ENCODE peak calls at places on chromosomes 5 and 9, in ten cellular contexts. Q, N, E, S, U, J, C, M, X and T are unnamed samples.

GRCh38 chr5:176180339-176180738 is 57.9 kb upstream of the SIMC1 start:
- DNase-seq in Q (no peak), N (no peak), E (no peak), S (no peak), U (no peak), J (no peak), C (no peak), M (peak; percentile 60), X (no peak), T (no peak)

GRCh38 chr9:14186096-14186495 is 127.8 kb downstream of the NFIB start:
- DNase-seq in Q (no peak), N (no peak), E (no peak), S (no peak), U (no peak), J (no peak), C (no peak), M (no peak), X (no peak), T (no peak)

GRCh38 chr9:108108802-108109448 is 619.4 kb upstream of the KLF4 start:
- DNase-seq in Q (no peak), N (no peak), E (no peak), S (no peak), U (no peak), J (no peak), C (no peak), M (peak; percentile 46), X (no peak), T (no peak)

GRCh38 chr5:173591300-173591622 is 25.2 kb downstream of the BOD1 start:
- DNase-seq in Q (no peak), N (no peak), E (no peak), S (no peak), U (no peak), J (no peak), C (no peak), M (no peak), X (no peak), T (no peak)

GRCh38 chr5:67262202-67262601 is 65.6 kb upstream of the CD180 start:
- DNase-seq in Q (no peak), N (no peak), E (no peak), S (no peak), U (no peak), J (no peak), C (no peak), M (no peak), X (no peak), T (no peak)

GRCh38 chr5:180291234-180291940 is 496 bp downstream of the MAPK9 start:
- DNase-seq in Q (peak; percentile 27), N (peak; percentile 21), E (peak; percentile 66), S (peak; percentile 23), U (no peak), J (no peak), C (no peak), M (no peak), X (no peak), T (no peak)

GRCh38 chr9:98850851-98851729 is 43.6 kb downstream of the GALNT12 start:
- DNase-seq in Q (no peak), N (no peak), E (no peak), S (no peak), U (no peak), J (no peak), C (peak; percentile 28), M (no peak), X (no peak), T (no peak)

GRCh38 chr9:97474373-97474925 is 27.0 kb upstream of the TMOD1 start:
- DNase-seq in Q (no peak), N (no peak), E (no peak), S (no peak), U (no peak), J (no peak), C (no peak), M (peak; percentile 62), X (no peak), T (no peak)

GRCh38 chr9:127365461-127365860 is 31.5 kb upstream of the SLC2A8 start:
- DNase-seq in Q (no peak), N (no peak), E (no peak), S (no peak), U (no peak), J (no peak), C (no peak), M (no peak), X (no peak), T (no peak)

GRCh38 chr5:39501403-39501802 is 76.6 kb upstream of the DAB2 start:
- DNase-seq in Q (no peak), N (no peak), E (no peak), S (peak; percentile 83), U (no peak), J (peak; percentile 81), C (no peak), M (peak; percentile 90), X (peak; percentile 29), T (no peak)

GRCh38 chr5:157267766-157268480 is 2.0 kb downstream of the CYFIP2 start:
- DNase-seq in Q (no peak), N (peak; percentile 37), E (no peak), S (no peak), U (no peak), J (no peak), C (no peak), M (no peak), X (no peak), T (no peak)

GRCh38 chr5:15441433-15442182 is 58.4 kb upstream of the FBXL7 start:
- DNase-seq in Q (no peak), N (no peak), E (no peak), S (no peak), U (no peak), J (no peak), C (no peak), M (no peak), X (no peak), T (no peak)

GRCh38 chr5:98309785-98310566 is 463.5 kb upstream of the RGMB start:
- DNase-seq in Q (no peak), N (no peak), E (peak; percentile 48), S (peak; percentile 95), U (no peak), J (no peak), C (no peak), M (peak; percentile 99), X (no peak), T (no peak)

GRCh38 chr5:10691826-10692785 is 68.9 kb downstream of the DAP start:
- DNase-seq in Q (no peak), N (no peak), E (no peak), S (no peak), U (no peak), J (no peak), C (no peak), M (peak; percentile 66), X (no peak), T (no peak)

GRCh38 chr9:109258619-109259321 is 62.1 kb downstream of the EPB41L4B start:
- DNase-seq in Q (no peak), N (peak; percentile 92), E (no peak), S (no peak), U (no peak), J (no peak), C (no peak), M (no peak), X (no peak), T (no peak)

GRCh38 chr5:35183243-35183955 is 46.9 kb downstream of the PRLR start:
- DNase-seq in Q (peak; percentile 40), N (peak; percentile 73), E (peak; percentile 63), S (peak; percentile 4), U (no peak), J (no peak), C (no peak), M (peak; percentile 60), X (no peak), T (peak; percentile 46)

GRCh38 chr9:89666950-89667349 is 62.1 kb downstream of the GADD45G start:
- DNase-seq in Q (no peak), N (no peak), E (no peak), S (no peak), U (no peak), J (no peak), C (no peak), M (no peak), X (no peak), T (no peak)

GRCh38 chr5:1524799-1525623 is 1.3 kb upstream of the LPCAT1 start:
- DNase-seq in Q (peak; percentile 23), N (peak; percentile 3), E (peak; percentile 35), S (no peak), U (no peak), J (peak; percentile 64), C (peak; percentile 44), M (no peak), X (peak; percentile 20), T (peak; percentile 51)

GRCh38 chr5:55915783-55916182 is 64.6 kb downstream of the IL31RA start:
- DNase-seq in Q (no peak), N (no peak), E (peak; percentile 17), S (no peak), U (no peak), J (no peak), C (no peak), M (no peak), X (no peak), T (no peak)

GRCh38 chr9:137161558-137162483 is 8.0 kb downstream of the LRRC26 start:
- DNase-seq in Q (no peak), N (no peak), E (peak; percentile 76), S (no peak), U (no peak), J (no peak), C (no peak), M (no peak), X (no peak), T (no peak)
- TF ChIP-seq CTCF in Q (no peak), N (no peak), E (no peak), S (no peak), U (no peak), J (no peak), C (no peak), M (no peak), X (no peak), T (no peak)

GRCh38 chr9:128786681-128787582 is at the start of gene TBC1D13:
- DNase-seq in Q (peak; percentile 93), N (peak; percentile 92), E (peak; percentile 96), S (peak; percentile 82), U (peak; percentile 33), J (peak; percentile 95), C (peak; percentile 90), M (peak; percentile 70), X (peak; percentile 88), T (peak; percentile 94)
- TF ChIP-seq POLR2A in Q (no peak), N (peak; percentile 58), E (peak; percentile 56), S (peak; percentile 66), U (no peak), J (peak; percentile 31), C (peak; percentile 35), M (no peak), X (peak; percentile 68), T (peak; percentile 47)

GRCh38 chr9:34379334-34380033 is 2.8 kb upstream of the MYORG start:
- DNase-seq in Q (peak; percentile 92), N (peak; percentile 85), E (peak; percentile 96), S (peak; percentile 85), U (peak; percentile 66), J (peak; percentile 94), C (peak; percentile 89), M (peak; percentile 72), X (peak; percentile 84), T (peak; percentile 90)
- TF ChIP-seq CTCF in Q (peak; percentile 99), N (peak; percentile 95), E (no peak), S (peak; percentile 99), U (peak; percentile 87), J (peak; percentile 100), C (peak; percentile 97), M (peak; percentile 89), X (peak; percentile 96), T (peak; percentile 99)

GRCh38 chr5:14202462-14202861 is 59.3 kb downstream of the TRIO start:
- DNase-seq in Q (no peak), N (no peak), E (no peak), S (peak; percentile 85), U (no peak), J (no peak), C (no peak), M (no peak), X (no peak), T (no peak)
- TF ChIP-seq POLR2A in Q (no peak), N (no peak), E (no peak), S (no peak), U (no peak), J (no peak), C (no peak), M (no peak), X (no peak), T (no peak)